ENCODE peak calls at places on chromosome 20, in ten cellular contexts. Y, I, W, M, X, K, B, T, A and Q are unnamed samples.

GRCh38 chr20:709421-709820 is 33.8 kb upstream of the SCRT2 start:
- DNase-seq in Y (no peak), I (no peak), W (no peak), M (no peak), X (no peak), K (peak), B (no peak), T (no peak), A (peak), Q (no peak)

GRCh38 chr20:50663095-50663821 is 28.1 kb downstream of the RIPOR3 start:
- DNase-seq in Y (no peak), I (no peak), W (no peak), M (no peak), X (no peak), K (peak), B (no peak), T (no peak), A (peak), Q (no peak)

GRCh38 chr20:36030143-36030542 is 61.8 kb downstream of the CNBD2 start:
- DNase-seq in Y (no peak), I (no peak), W (no peak), M (peak), X (no peak), K (no peak), B (peak), T (no peak), A (no peak), Q (no peak)

GRCh38 chr20:49853640-49854039 is 41.0 kb downstream of the SLC9A8 start:
- DNase-seq in Y (no peak), I (no peak), W (peak), M (peak), X (no peak), K (no peak), B (peak), T (no peak), A (no peak), Q (peak)

GRCh38 chr20:4896971-4897497 is 104.3 kb downstream of the SLC23A2 start:
- DNase-seq in Y (no peak), I (no peak), W (no peak), M (no peak), X (no peak), K (peak), B (no peak), T (no peak), A (no peak), Q (no peak)

GRCh38 chr20:38812915-38813573 is 7.5 kb downstream of the PPP1R16B start:
- DNase-seq in Y (no peak), I (no peak), W (no peak), M (no peak), X (no peak), K (no peak), B (no peak), T (no peak), A (no peak), Q (no peak)

GRCh38 chr20:3740600-3741301 is 8.3 kb downstream of the HSPA12B start:
- DNase-seq in Y (no peak), I (no peak), W (no peak), M (no peak), X (no peak), K (no peak), B (no peak), T (no peak), A (no peak), Q (no peak)

GRCh38 chr20:33685328-33686007 is 717 bp downstream of the E2F1 start:
- DNase-seq in Y (no peak), I (peak), W (no peak), M (no peak), X (peak), K (peak), B (no peak), T (no peak), A (peak), Q (no peak)

GRCh38 chr20:4808872-4809271 is 87.2 kb downstream of the PRND start:
- DNase-seq in Y (no peak), I (no peak), W (no peak), M (peak), X (no peak), K (no peak), B (no peak), T (no peak), A (no peak), Q (peak)

GRCh38 chr20:45911486-45912343 is at the start of gene PLTP:
- DNase-seq in Y (peak), I (peak), W (no peak), M (peak), X (peak), K (peak), B (peak), T (peak), A (peak), Q (peak)

GRCh38 chr20:10505320-10506226 is 70.5 kb downstream of the SLX4IP start:
- DNase-seq in Y (no peak), I (no peak), W (no peak), M (peak), X (no peak), K (peak), B (peak), T (no peak), A (no peak), Q (no peak)

GRCh38 chr20:11153819-11154218 is 480.0 kb upstream of the JAG1 start:
- DNase-seq in Y (no peak), I (no peak), W (no peak), M (peak), X (no peak), K (no peak), B (peak), T (no peak), A (peak), Q (peak)

GRCh38 chr20:60857708-60858107 is 394.4 kb upstream of the CDH4 start:
- DNase-seq in Y (no peak), I (no peak), W (no peak), M (peak), X (no peak), K (no peak), B (no peak), T (no peak), A (no peak), Q (peak)

GRCh38 chr20:62952373-62953166 is at the start of gene SLC17A9:
- DNase-seq in Y (no peak), I (peak), W (no peak), M (peak), X (no peak), K (peak), B (peak), T (peak), A (no peak), Q (peak)

GRCh38 chr20:43666376-43667328 is at the start of gene MYBL2:
- DNase-seq in Y (no peak), I (peak), W (peak), M (peak), X (peak), K (peak), B (peak), T (peak), A (peak), Q (peak)

GRCh38 chr20:1509237-1509636 is 18.0 kb upstream of the SIRPB2 start:
- DNase-seq in Y (peak), I (no peak), W (peak), M (peak), X (no peak), K (peak), B (peak), T (no peak), A (no peak), Q (peak)

GRCh38 chr20:36147707-36148106 is 6.8 kb upstream of the EPB41L1 start:
- DNase-seq in Y (no peak), I (no peak), W (no peak), M (peak), X (no peak), K (no peak), B (peak), T (no peak), A (no peak), Q (no peak)

GRCh38 chr20:25508083-25508770 is 77.1 kb downstream of the NINL start:
- DNase-seq in Y (no peak), I (no peak), W (peak), M (peak), X (no peak), K (no peak), B (peak), T (no peak), A (no peak), Q (peak)

GRCh38 chr20:57566803-57567459 is 6.0 kb downstream of the PCK1 start:
- DNase-seq in Y (no peak), I (no peak), W (no peak), M (no peak), X (no peak), K (no peak), B (no peak), T (no peak), A (no peak), Q (no peak)

GRCh38 chr20:57393321-57394086 is 2.3 kb downstream of the RBM38 start:
- DNase-seq in Y (no peak), I (no peak), W (no peak), M (no peak), X (no peak), K (no peak), B (no peak), T (peak), A (peak), Q (no peak)

GRCh38 chr20:14622796-14623195 is 285.4 kb upstream of the FLRT3 start:
- DNase-seq in Y (no peak), I (no peak), W (no peak), M (peak), X (no peak), K (peak), B (peak), T (no peak), A (no peak), Q (no peak)

GRCh38 chr20:45061244-45061643 is 39.7 kb downstream of the KCNS1 start:
- DNase-seq in Y (no peak), I (no peak), W (peak), M (peak), X (no peak), K (no peak), B (peak), T (no peak), A (no peak), Q (peak)

GRCh38 chr20:25145131-25145530 is 50.4 kb upstream of the ENTPD6 start:
- DNase-seq in Y (peak), I (no peak), W (no peak), M (no peak), X (no peak), K (no peak), B (no peak), T (no peak), A (no peak), Q (no peak)